ENCODE peak calls at places on chromosomes 16 and 17, in seven cellular contexts. H is lower leg skin, S is bronchial epithelial cell, K is heart right ventricle, C is psoas muscle, B is fibroblast of pulmonary artery, W is mammary epithelial cell. V is an unnamed sample.

GRCh38 chr16:11759163-11759834 is 16.6 kb upstream of the TXNDC11 start:
- DNase-seq in H (no peak), S (peak), K (no peak), C (no peak), B (no peak), W (no peak), V (no peak)

GRCh38 chr16:52435573-52435972 is 111.4 kb downstream of the TOX3 start:
- DNase-seq in H (no peak), S (no peak), K (no peak), C (no peak), B (no peak), W (no peak), V (no peak)

GRCh38 chr16:56226840-56227525 is 35.7 kb downstream of the GNAO1 start:
- DNase-seq in H (no peak), S (no peak), K (no peak), C (no peak), B (no peak), W (no peak), V (no peak)

GRCh38 chr17:64358261-64358788 is 32.3 kb downstream of the PECAM1 start:
- DNase-seq in H (no peak), S (no peak), K (no peak), C (no peak), B (no peak), W (no peak), V (no peak)

GRCh38 chr17:68368387-68368786 is 77.1 kb downstream of the ARSG start:
- DNase-seq in H (no peak), S (no peak), K (no peak), C (no peak), B (no peak), W (no peak), V (no peak)

GRCh38 chr17:77364941-77365583 is 224.3 kb downstream of the SEC14L1 start:
- DNase-seq in H (no peak), S (no peak), K (no peak), C (no peak), B (no peak), W (no peak), V (no peak)

GRCh38 chr16:69861276-69862030 is 89.7 kb upstream of the CLEC18A start:
- DNase-seq in H (no peak), S (no peak), K (peak), C (peak), B (peak), W (no peak), V (no peak)

GRCh38 chr16:1960665-1961630 is 1.6 kb downstream of the NDUFB10 start:
- DNase-seq in H (no peak), S (no peak), K (no peak), C (no peak), B (peak), W (peak), V (peak)

GRCh38 chr17:40399185-40399584 is 18.5 kb downstream of the TOP2A start:
- DNase-seq in H (no peak), S (peak), K (no peak), C (no peak), B (peak), W (no peak), V (peak)

GRCh38 chr17:77372444-77373297 is 231.9 kb downstream of the SEC14L1 start:
- DNase-seq in H (peak), S (peak), K (peak), C (peak), B (peak), W (peak), V (no peak)

GRCh38 chr16:89507834-89508590 is at the start of gene SPG7:
- DNase-seq in H (peak), S (peak), K (peak), C (peak), B (peak), W (peak), V (peak)

GRCh38 chr17:38560503-38561318 is 45.0 kb downstream of the SRCIN1 start:
- DNase-seq in H (no peak), S (no peak), K (peak), C (no peak), B (peak), W (peak), V (no peak)

GRCh38 chr17:10117581-10118001 is 80.8 kb downstream of the GAS7 start:
- DNase-seq in H (no peak), S (no peak), K (no peak), C (no peak), B (no peak), W (no peak), V (no peak)

GRCh38 chr16:2749476-2749875 is 3.0 kb upstream of the SRRM2 start:
- DNase-seq in H (no peak), S (no peak), K (no peak), C (no peak), B (no peak), W (no peak), V (no peak)

GRCh38 chr17:69462010-69462409 is 47.5 kb downstream of the MAP2K6 start:
- DNase-seq in H (no peak), S (no peak), K (no peak), C (peak), B (no peak), W (no peak), V (no peak)

GRCh38 chr16:67856927-67857546 is 9.5 kb upstream of the CENPT start:
- DNase-seq in H (no peak), S (no peak), K (no peak), C (no peak), B (no peak), W (no peak), V (no peak)

GRCh38 chr16:11679941-11680911 is 12.0 kb downstream of the SNN start:
- DNase-seq in H (peak), S (no peak), K (no peak), C (no peak), B (no peak), W (no peak), V (no peak)

GRCh38 chr17:75854111-75854748 is 905 bp downstream of the WBP2 start:
- DNase-seq in H (no peak), S (peak), K (no peak), C (no peak), B (peak), W (peak), V (no peak)

GRCh38 chr16:84294196-84295142 is at the start of gene WFDC1:
- DNase-seq in H (no peak), S (no peak), K (no peak), C (no peak), B (peak), W (no peak), V (no peak)

GRCh38 chr17:39975801-39976200 is 4.8 kb upstream of the PSMD3 start:
- DNase-seq in H (no peak), S (no peak), K (no peak), C (no peak), B (no peak), W (no peak), V (no peak)

GRCh38 chr16:51149721-51150158 is 1.3 kb downstream of the SALL1 start:
- DNase-seq in H (no peak), S (no peak), K (no peak), C (no peak), B (no peak), W (no peak), V (no peak)

GRCh38 chr16:55340445-55340844 is 16.4 kb downstream of the IRX6 start:
- DNase-seq in H (no peak), S (no peak), K (no peak), C (no peak), B (no peak), W (no peak), V (no peak)

GRCh38 chr16:70686376-70687171 is 721 bp upstream of the MTSS2 start:
- DNase-seq in H (no peak), S (no peak), K (no peak), C (no peak), B (no peak), W (no peak), V (no peak)

GRCh38 chr17:79887451-79887991 is 48.3 kb upstream of the CBX4 start:
- DNase-seq in H (no peak), S (no peak), K (no peak), C (no peak), B (no peak), W (no peak), V (no peak)

GRCh38 chr17:31582151-31582907 is 190.9 kb downstream of the RAB11FIP4 start:
- DNase-seq in H (peak), S (no peak), K (peak), C (peak), B (peak), W (no peak), V (no peak)

GRCh38 chr17:61409301-61410099 is 9.9 kb downstream of the TBX2 start:
- DNase-seq in H (peak), S (no peak), K (peak), C (peak), B (peak), W (peak), V (no peak)

GRCh38 chr17:38511126-38512108 is 83.2 kb downstream of the ARHGAP23 start:
- DNase-seq in H (no peak), S (peak), K (no peak), C (no peak), B (peak), W (peak), V (no peak)

GRCh38 chr17:40456396-40456951 is 13.2 kb downstream of the IGFBP4 start:
- DNase-seq in H (no peak), S (no peak), K (no peak), C (no peak), B (no peak), W (no peak), V (no peak)

GRCh38 chr17:22273308-22273707 is 581.0 kb downstream of the KCNJ18 start:
- DNase-seq in H (no peak), S (no peak), K (no peak), C (no peak), B (no peak), W (no peak), V (no peak)

GRCh38 chr16:89785523-89786155 is 30.8 kb downstream of the FANCA start:
- DNase-seq in H (no peak), S (no peak), K (no peak), C (no peak), B (no peak), W (no peak), V (no peak)

GRCh38 chr17:72479113-72479512 is 358.3 kb downstream of the SOX9 start:
- DNase-seq in H (no peak), S (no peak), K (no peak), C (no peak), B (no peak), W (no peak), V (no peak)

GRCh38 chr17:16442141-16442540 is 26.8 kb downstream of the TRPV2 start:
- DNase-seq in H (no peak), S (no peak), K (no peak), C (no peak), B (peak), W (no peak), V (no peak)
- H3K4me3 ChIP-seq in H (no peak), S (no peak), K (no peak), C (peak), B (peak), W (no peak), V (peak)

GRCh38 chr17:28574536-28574935 is 2.2 kb downstream of the ALDOC start:
- DNase-seq in H (no peak), S (no peak), K (no peak), C (no peak), B (no peak), W (no peak), V (no peak)
- TF ChIP-seq CTCF in H (no peak), S (peak), K (no peak), C (no peak), B (no peak), W (peak), V (no peak)

GRCh38 chr17:17493249-17493985 is 2.8 kb downstream of the RASD1 start:
- DNase-seq in H (peak), S (no peak), K (peak), C (no peak), B (no peak), W (no peak), V (no peak)
- H3K4me3 ChIP-seq in H (no peak), S (no peak), K (no peak), C (no peak), B (no peak), W (no peak), V (no peak)

GRCh38 chr16:27222499-27223225 is 19.3 kb downstream of the KDM8 start:
- DNase-seq in H (no peak), S (no peak), K (peak), C (peak), B (peak), W (no peak), V (no peak)
- TF ChIP-seq CTCF in H (no peak), S (no peak), K (peak), C (no peak), B (no peak), W (no peak), V (no peak)

DNA sequence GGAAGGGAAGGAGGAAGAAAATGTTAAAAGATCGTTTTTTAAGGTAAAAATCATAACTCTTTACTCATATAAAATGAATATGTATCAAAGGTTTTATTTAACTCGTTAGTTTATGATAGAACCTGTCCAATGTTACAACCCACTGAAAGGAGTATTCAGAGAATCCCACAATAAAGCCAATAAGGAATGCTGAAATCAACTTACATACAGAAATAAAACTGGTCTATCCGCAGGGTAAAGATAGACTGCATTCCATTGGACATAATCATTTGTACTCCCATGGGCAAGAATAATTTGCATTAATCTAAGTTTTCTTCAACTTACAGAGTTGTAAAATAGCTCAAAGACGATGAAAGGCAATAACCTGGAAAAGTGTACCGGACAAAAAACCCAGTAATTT is 17.9 kb upstream of the BEAN1 start:
- DNase-seq in H (no peak), S (peak), K (no peak), C (no peak), B (peak), W (peak), V (no peak)
- H3K4me3 ChIP-seq in H (no peak), S (no peak), K (no peak), C (no peak), B (peak), W (peak), V (no peak)

GRCh38 chr17:4008082-4008435 is 43.8 kb upstream of the ATP2A3 start:
- DNase-seq in H (no peak), S (no peak), K (no peak), C (no peak), B (peak), W (no peak), V (no peak)
- TF ChIP-seq CTCF in H (no peak), S (no peak), K (peak), C (no peak), B (peak), W (no peak), V (no peak)

GRCh38 chr16:79714440-79714839 is 113.9 kb upstream of the MAF start:
- DNase-seq in H (no peak), S (no peak), K (no peak), C (no peak), B (no peak), W (no peak), V (no peak)

GRCh38 chr16:79715088-79715487 is 114.6 kb upstream of the MAF start:
- DNase-seq in H (no peak), S (peak), K (no peak), C (no peak), B (no peak), W (no peak), V (no peak)

GRCh38 chr16:79712273-79712672 is 111.7 kb upstream of the MAF start:
- DNase-seq in H (no peak), S (no peak), K (no peak), C (no peak), B (no peak), W (no peak), V (no peak)

GRCh38 chr16:79716645-79717323 is 116.2 kb upstream of the MAF start:
- DNase-seq in H (no peak), S (no peak), K (no peak), C (no peak), B (no peak), W (no peak), V (no peak)

DNA sequence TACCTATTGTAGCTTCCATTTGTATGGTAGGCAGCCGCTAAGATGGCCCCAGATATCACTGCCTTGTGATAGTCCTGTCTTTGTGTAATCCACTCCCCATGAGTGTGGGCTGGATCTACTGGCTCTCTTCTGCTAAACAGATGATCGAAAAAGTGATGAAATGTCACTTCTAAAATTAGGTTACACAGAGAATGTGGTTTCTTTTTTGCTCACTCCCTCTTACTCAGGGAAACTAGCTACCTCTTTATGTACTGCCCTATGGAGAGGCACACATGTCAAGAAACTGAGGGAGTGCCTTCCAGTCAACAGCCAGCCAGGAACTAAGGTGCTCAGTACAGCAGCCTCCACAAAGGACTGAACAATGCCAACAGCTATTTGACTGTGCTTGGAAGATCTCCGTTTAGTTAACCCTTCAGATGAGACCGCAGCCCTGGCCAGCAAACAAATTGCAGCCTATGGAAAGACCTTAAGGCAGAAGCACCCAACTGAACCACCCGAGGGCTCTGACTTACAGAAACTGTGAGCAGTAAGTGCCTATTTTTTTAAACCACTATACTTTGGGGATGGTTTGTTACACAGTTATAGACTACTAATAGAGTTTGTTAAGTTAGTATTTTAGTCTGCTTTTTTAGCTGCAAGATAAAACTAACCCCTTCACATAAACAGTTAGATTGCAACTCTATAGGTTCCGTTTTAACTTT is 113.2 kb upstream of the MAF start:
- DNase-seq in H (no peak), S (no peak), K (no peak), C (no peak), B (no peak), W (no peak), V (no peak)
- H3K4me3 ChIP-seq in H (no peak), S (no peak), K (no peak), C (no peak), B (no peak), W (no peak), V (no peak)

DNA sequence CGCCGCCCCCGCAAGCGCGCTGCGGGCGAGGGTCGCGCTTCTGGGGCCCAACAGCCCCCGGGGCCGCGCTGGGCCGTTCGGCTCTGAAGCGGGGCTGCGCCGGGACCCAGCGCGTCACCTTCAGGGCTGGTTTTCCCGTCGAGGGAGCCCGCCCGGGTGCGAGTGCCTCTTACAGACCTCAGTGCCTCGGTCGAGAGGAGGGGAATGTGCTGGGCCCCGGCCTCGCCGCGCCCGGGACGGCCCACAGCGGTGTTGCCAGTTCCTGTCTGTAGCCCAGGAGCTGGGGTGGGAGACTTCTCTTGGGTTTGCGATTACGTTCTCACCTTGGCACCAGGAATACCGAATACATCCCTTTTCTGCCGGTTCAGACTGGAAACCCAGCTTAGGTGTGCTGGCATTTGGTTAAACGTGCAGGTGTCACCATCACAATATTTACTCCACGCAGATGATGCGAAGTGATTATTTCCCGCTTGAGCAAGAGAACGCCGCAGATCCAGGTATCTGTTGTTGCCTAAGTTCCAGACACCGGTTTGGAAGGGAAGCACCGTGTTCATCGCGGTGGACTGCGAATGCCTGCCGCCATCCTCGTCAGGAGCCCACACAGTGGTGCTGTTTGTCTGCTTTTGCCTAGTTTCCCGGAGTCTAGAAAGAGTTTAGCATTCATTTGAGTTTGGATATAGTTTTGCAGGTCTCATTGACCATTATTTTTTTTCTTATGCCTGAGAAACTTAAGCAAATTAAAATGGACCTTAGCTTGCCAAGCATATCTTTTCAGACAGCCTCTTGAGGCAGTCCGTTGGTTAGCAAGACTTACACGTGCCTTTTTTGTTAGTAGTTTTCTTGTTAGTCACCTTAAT is 915 bp downstream of the MAP1LC3B start:
- DNase-seq in H (peak), S (peak), K (no peak), C (no peak), B (peak), W (peak), V (no peak)
- TF ChIP-seq CTCF in H (no peak), S (no peak), K (peak), C (peak), B (peak), W (no peak), V (peak)

GRCh38 chr17:13171790-13172189 is 154.0 kb upstream of the ELAC2 start:
- DNase-seq in H (no peak), S (no peak), K (no peak), C (no peak), B (no peak), W (no peak), V (no peak)
- H3K4me3 ChIP-seq in H (no peak), S (no peak), K (no peak), C (no peak), B (no peak), W (no peak), V (no peak)